ENCODE peak calls at places on chromosomes 2 and 18, in eight cellular contexts. P is sigmoid colon, Z is right atrium auricular region, W is left ventricle myocardium inferior, O is hepatocyte, V is H1, G is colonic mucosa, Y is tibial nerve. F is an unnamed sample.
A peak's percentile ranks its signal among the peaks of the same experiment; 100 is the strongest.

GRCh38 chr18:12946549-12947354 is 1.1 kb upstream of the SEH1L start:
- DNase-seq in P (peak; percentile 78), Z (peak; percentile 69), W (peak; percentile 46), O (peak; percentile 62), V (no peak), G (peak; percentile 62), Y (peak; percentile 34), F (peak; percentile 64)

GRCh38 chr2:241358470-241358869 is 2.4 kb downstream of the FARP2 start:
- DNase-seq in P (no peak), Z (no peak), W (no peak), O (no peak), V (no peak), G (no peak), Y (no peak), F (no peak)

GRCh38 chr2:165113414-165113813 is 90.4 kb downstream of the SCN3A start:
- DNase-seq in P (no peak), Z (no peak), W (no peak), O (peak; percentile 11), V (no peak), G (no peak), Y (no peak), F (no peak)

GRCh38 chr2:98805412-98806265 is 74.7 kb upstream of the MGAT4A start:
- DNase-seq in P (no peak), Z (no peak), W (no peak), O (peak; percentile 46), V (no peak), G (no peak), Y (peak; percentile 17), F (peak; percentile 49)

GRCh38 chr2:79105259-79105658 is 15.0 kb upstream of the REG1A start:
- DNase-seq in P (no peak), Z (no peak), W (no peak), O (no peak), V (no peak), G (no peak), Y (no peak), F (no peak)

GRCh38 chr18:13710460-13710859 is 15.9 kb downstream of the FAM210A start:
- DNase-seq in P (no peak), Z (no peak), W (no peak), O (no peak), V (no peak), G (no peak), Y (no peak), F (peak; percentile 100)

GRCh38 chr2:70982971-70983370 is 4.5 kb downstream of the ANKRD53 start:
- DNase-seq in P (no peak), Z (no peak), W (no peak), O (no peak), V (no peak), G (no peak), Y (no peak), F (no peak)

GRCh38 chr2:20182241-20182931 is 42.5 kb downstream of the SDC1 start:
- DNase-seq in P (peak; percentile 45), Z (no peak), W (no peak), O (no peak), V (no peak), G (no peak), Y (no peak), F (peak; percentile 72)

GRCh38 chr2:127950264-127950663 is 64.5 kb upstream of the AMMECR1L start:
- DNase-seq in P (no peak), Z (no peak), W (no peak), O (no peak), V (no peak), G (no peak), Y (no peak), F (no peak)

GRCh38 chr18:31230495-31230894 is 67.8 kb upstream of the DSC1 start:
- DNase-seq in P (no peak), Z (no peak), W (no peak), O (peak; percentile 26), V (no peak), G (no peak), Y (no peak), F (peak; percentile 98)

GRCh38 chr2:121969155-121969554 is 213.7 kb downstream of the TSN start:
- DNase-seq in P (no peak), Z (peak; percentile 71), W (peak; percentile 30), O (no peak), V (no peak), G (no peak), Y (peak; percentile 48), F (no peak)

GRCh38 chr2:230849633-230850357 is 14.9 kb upstream of the ITM2C start:
- DNase-seq in P (no peak), Z (no peak), W (peak; percentile 52), O (peak; percentile 43), V (peak; percentile 99), G (peak; percentile 63), Y (peak; percentile 52), F (no peak)

GRCh38 chr18:58842978-58843661 is 21.6 kb upstream of the ZNF532 start:
- DNase-seq in P (no peak), Z (no peak), W (peak; percentile 46), O (no peak), V (no peak), G (no peak), Y (no peak), F (no peak)

GRCh38 chr2:217835931-217836881 is 166.6 kb downstream of the TNS1 start:
- DNase-seq in P (peak; percentile 95), Z (peak; percentile 89), W (peak; percentile 80), O (peak; percentile 69), V (no peak), G (peak; percentile 38), Y (peak; percentile 78), F (no peak)

GRCh38 chr2:38194751-38195150 is 118.8 kb upstream of the CYP1B1 start:
- DNase-seq in P (no peak), Z (no peak), W (no peak), O (no peak), V (no peak), G (no peak), Y (no peak), F (peak; percentile 88)

GRCh38 chr2:129720761-129721160 is 258.7 kb upstream of the RAB6C start:
- DNase-seq in P (no peak), Z (no peak), W (no peak), O (no peak), V (no peak), G (no peak), Y (no peak), F (no peak)

GRCh38 chr2:82027901-82028570 is 1723.5 kb upstream of the LRRTM1 start:
- DNase-seq in P (no peak), Z (no peak), W (no peak), O (no peak), V (no peak), G (no peak), Y (no peak), F (no peak)

GRCh38 chr2:31903109-31903780 is 107.6 kb downstream of the MEMO1 start:
- DNase-seq in P (no peak), Z (no peak), W (no peak), O (no peak), V (no peak), G (no peak), Y (no peak), F (no peak)

GRCh38 chr2:177397501-177398289 is 5.1 kb downstream of the AGPS start:
- DNase-seq in P (peak; percentile 73), Z (no peak), W (no peak), O (peak; percentile 17), V (no peak), G (peak; percentile 35), Y (no peak), F (peak; percentile 64)

GRCh38 chr2:129820908-129821307 is 158.6 kb upstream of the RAB6C start:
- DNase-seq in P (no peak), Z (no peak), W (peak; percentile 46), O (no peak), V (no peak), G (no peak), Y (no peak), F (no peak)

GRCh38 chr2:102129082-102129481 is 13.5 kb upstream of the IL1R1 start:
- DNase-seq in P (no peak), Z (no peak), W (no peak), O (no peak), V (no peak), G (no peak), Y (no peak), F (no peak)

GRCh38 chr2:222360146-222360545 is 61.3 kb upstream of the PAX3 start:
- DNase-seq in P (no peak), Z (no peak), W (no peak), O (no peak), V (no peak), G (no peak), Y (no peak), F (no peak)

DNA sequence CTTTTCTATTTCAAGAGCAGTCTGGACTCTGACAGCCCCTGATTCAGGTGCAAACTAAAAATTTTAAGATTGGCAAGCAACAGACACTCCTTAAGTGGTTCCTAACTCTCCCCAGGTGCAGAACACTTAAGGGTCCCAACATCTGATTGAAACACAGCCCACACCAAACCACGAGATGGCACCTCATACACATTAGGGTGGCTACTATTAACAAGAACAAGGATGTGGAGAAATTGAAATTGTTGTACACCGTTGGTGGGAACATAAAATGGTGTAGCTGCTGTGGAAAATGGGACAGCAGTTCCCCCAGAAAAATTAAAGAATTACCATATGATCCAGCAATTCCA is 82.3 kb downstream of the POLR1A start:
- DNase-seq in P (no peak), Z (no peak), W (no peak), O (no peak), V (no peak), G (no peak), Y (no peak), F (no peak)
- TF ChIP-seq CTCF in P (no peak), Z (no peak), W (no peak), O (no peak), V (no peak), G (no peak), Y (no peak), F (no peak)

DNA sequence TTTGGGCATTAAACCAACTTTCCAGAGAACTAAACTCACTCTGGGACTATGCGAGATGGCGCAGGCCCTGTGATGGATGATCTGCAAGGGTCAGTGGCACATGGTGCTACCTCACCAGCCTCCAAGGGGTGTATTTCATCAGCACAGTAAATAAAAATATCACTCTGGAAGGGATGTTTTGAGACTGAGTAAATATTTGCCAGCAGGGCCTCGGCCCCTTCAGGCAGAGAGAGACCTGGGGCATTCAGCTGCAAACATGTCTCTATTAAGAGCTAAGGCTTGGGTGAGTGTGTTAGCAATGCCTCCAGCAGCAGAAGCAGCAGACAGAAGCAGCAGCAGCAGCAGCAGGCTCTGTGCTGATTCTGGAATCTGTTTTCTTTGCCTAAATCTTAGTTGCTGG is 18.5 kb downstream of the ADCYAP1 start:
- DNase-seq in P (no peak), Z (no peak), W (no peak), O (no peak), V (no peak), G (no peak), Y (no peak), F (no peak)
- H3K4me1 ChIP-seq in P (no peaks in the 10 kb centered on the region), Z (no peaks in the 10 kb centered on the region), W (no peaks in the 10 kb centered on the region), O (peaks cover 5% of the 10 kb centered on the region), V (no peaks in the 10 kb centered on the region), G (no peaks in the 10 kb centered on the region), Y (no peaks in the 10 kb centered on the region), F (no peaks in the 10 kb centered on the region)

DNA sequence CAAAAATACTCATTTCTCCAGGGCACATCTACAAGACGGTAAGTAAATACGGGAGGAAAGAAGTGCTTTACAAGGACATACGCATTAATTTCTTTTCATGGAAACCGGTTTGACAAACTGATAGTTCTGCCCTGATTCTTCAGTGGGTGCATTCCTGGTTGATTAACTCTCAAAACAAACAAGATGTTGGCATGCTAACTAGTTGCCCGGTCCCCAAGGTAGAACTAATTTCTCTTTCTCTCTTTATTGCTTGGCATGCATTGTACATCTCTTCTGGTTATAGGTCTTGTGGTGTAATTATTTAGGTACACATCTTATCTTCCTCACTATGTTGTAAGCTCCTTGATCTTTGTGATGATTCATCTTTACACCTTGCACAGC is 46.9 kb upstream of the SPATS2L start:
- DNase-seq in P (no peak), Z (no peak), W (no peak), O (peak; percentile 25), V (no peak), G (no peak), Y (no peak), F (peak; percentile 87)
- H3K27ac ChIP-seq in P (no peak overlapping the region), Z (no peak overlapping the region), W (no peak overlapping the region), O (peak overlapping the region; percentile 61), V (no peak overlapping the region), G (no peak overlapping the region), Y (no peak overlapping the region), F (no peak overlapping the region)

GRCh38 chr2:236503100-236503499 is 66.5 kb upstream of the ACKR3 start:
- DNase-seq in P (no peak), Z (no peak), W (no peak), O (no peak), V (no peak), G (no peak), Y (no peak), F (no peak)
- TF ChIP-seq CTCF in P (no peak), Z (no peak), W (no peak), O (peak; percentile 18), V (peak; percentile 60), G (no peak), Y (no peak), F (peak; percentile 32)

F was measured in foreskin keratinocyte.